ENCODE peak calls at places on chromosomes 16 and 17, in seven cellular contexts. One of them, this sample, is unnamed. For H3K4me1, the result is how much of the 10 kb centered on the place peaks cover.

GRCh38 chr16:89971495-89972243 is 23.1 kb downstream of the DEF8 start:
- DNase-seq in ovary: no peak
- DNase-seq in breast epithelium: no peak
- DNase-seq in cardiac muscle cell: no peak
- DNase-seq in endodermal cell: no peak
- DNase-seq in PC-3: no peak
- DNase-seq in spleen: peak
- DNase-seq in this sample: no peak

GRCh38 chr17:51734462-51734861 is 424.1 kb downstream of the CA10 start:
- DNase-seq in PC-3: peak
- DNase-seq in spleen: no peak
- DNase-seq in ovary: no peak
- DNase-seq in cardiac muscle cell: no peak
- DNase-seq in endodermal cell: peak
- DNase-seq in breast epithelium: no peak
- DNase-seq in this sample: no peak

GRCh38 chr17:72567774-72568173 is 447.0 kb downstream of the SOX9 start:
- DNase-seq in PC-3: no peak
- DNase-seq in breast epithelium: no peak
- DNase-seq in cardiac muscle cell: no peak
- DNase-seq in endodermal cell: no peak
- DNase-seq in ovary: no peak
- DNase-seq in spleen: peak
- DNase-seq in this sample: no peak

GRCh38 chr16:54633943-54634362 is 296.7 kb upstream of the IRX5 start:
- DNase-seq in cardiac muscle cell: peak
- DNase-seq in PC-3: no peak
- DNase-seq in ovary: no peak
- DNase-seq in breast epithelium: no peak
- DNase-seq in endodermal cell: peak
- DNase-seq in spleen: no peak
- DNase-seq in this sample: no peak

GRCh38 chr17:73820686-73821448 is 176.6 kb upstream of the SDK2 start:
- DNase-seq in endodermal cell: peak
- DNase-seq in cardiac muscle cell: peak
- DNase-seq in spleen: no peak
- DNase-seq in PC-3: no peak
- DNase-seq in ovary: no peak
- DNase-seq in breast epithelium: no peak
- DNase-seq in this sample: no peak

GRCh38 chr16:85234310-85235235 is 122.3 kb upstream of the CIBAR2 start:
- DNase-seq in ovary: peak
- DNase-seq in spleen: peak
- DNase-seq in endodermal cell: peak
- DNase-seq in cardiac muscle cell: peak
- DNase-seq in PC-3: no peak
- DNase-seq in breast epithelium: no peak
- DNase-seq in this sample: no peak

GRCh38 chr16:55552621-55553020 is 13.9 kb upstream of the CAPNS2 start:
- DNase-seq in PC-3: peak
- DNase-seq in endodermal cell: no peak
- DNase-seq in breast epithelium: no peak
- DNase-seq in spleen: no peak
- DNase-seq in cardiac muscle cell: peak
- DNase-seq in ovary: no peak
- DNase-seq in this sample: peak

GRCh38 chr16:31880322-31880979 is 6.8 kb downstream of the ZNF267 start:
- DNase-seq in cardiac muscle cell: peak
- DNase-seq in ovary: no peak
- DNase-seq in spleen: no peak
- DNase-seq in endodermal cell: no peak
- DNase-seq in breast epithelium: no peak
- DNase-seq in PC-3: peak
- DNase-seq in this sample: peak

GRCh38 chr17:67474081-67474661 is 97.1 kb downstream of the PITPNC1 start:
- DNase-seq in cardiac muscle cell: peak
- DNase-seq in endodermal cell: peak
- DNase-seq in spleen: no peak
- DNase-seq in PC-3: no peak
- DNase-seq in breast epithelium: no peak
- DNase-seq in ovary: peak
- DNase-seq in this sample: no peak

DNA sequence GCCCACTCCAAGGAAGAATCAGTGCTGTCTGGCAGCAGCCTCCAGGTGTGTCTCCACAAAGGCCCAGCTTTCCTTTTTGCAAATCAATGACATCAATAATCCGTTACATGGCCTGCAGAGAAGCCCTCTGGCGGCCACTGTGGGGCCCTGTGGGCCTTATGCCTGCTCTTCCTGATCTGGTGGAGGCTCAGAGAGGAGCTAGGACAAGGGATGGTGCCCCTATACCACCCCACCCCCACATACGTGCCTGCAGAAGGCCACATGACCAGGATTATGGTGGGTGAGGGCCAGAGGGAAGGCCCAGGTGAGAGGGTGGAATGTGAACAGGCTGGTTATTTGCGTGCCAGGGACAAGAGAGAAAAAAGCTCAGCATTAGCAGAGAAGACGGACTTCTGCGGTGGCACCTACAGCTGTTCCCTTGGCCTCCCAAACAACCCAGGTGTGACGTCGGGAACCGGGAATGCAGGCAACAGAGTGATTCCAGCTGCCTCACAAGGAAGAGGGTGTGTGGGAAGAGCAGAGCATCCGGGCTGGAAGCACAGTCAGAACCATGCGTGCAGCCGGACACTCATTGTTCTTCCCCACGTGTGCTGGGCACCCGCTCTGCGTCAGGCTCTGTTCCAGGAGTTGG is 22.5 kb downstream of the EIF4A3 start:
- DNase-seq in spleen: no peak
- DNase-seq in PC-3: peak
- DNase-seq in endodermal cell: peak
- DNase-seq in cardiac muscle cell: peak
- DNase-seq in ovary: no peak
- DNase-seq in breast epithelium: no peak
- DNase-seq in this sample: peak
- TF ChIP-seq CTCF in spleen: no peak
- TF ChIP-seq CTCF in PC-3: peak
- TF ChIP-seq CTCF in endodermal cell: peak
- TF ChIP-seq CTCF in cardiac muscle cell: peak
- TF ChIP-seq CTCF in ovary: no peak
- TF ChIP-seq CTCF in breast epithelium: peak
- TF ChIP-seq CTCF in this sample: peak

GRCh38 chr17:50127661-50128361 is 2.1 kb downstream of the SAMD14 start:
- DNase-seq in ovary: no peak
- DNase-seq in cardiac muscle cell: peak
- DNase-seq in PC-3: peak
- DNase-seq in breast epithelium: no peak
- DNase-seq in endodermal cell: peak
- DNase-seq in spleen: no peak
- DNase-seq in this sample: no peak

GRCh38 chr17:50129946-50130777 is at the start of gene SAMD14:
- DNase-seq in cardiac muscle cell: no peak
- DNase-seq in PC-3: no peak
- DNase-seq in ovary: no peak
- DNase-seq in endodermal cell: peak
- DNase-seq in spleen: no peak
- DNase-seq in breast epithelium: no peak
- DNase-seq in this sample: no peak

GRCh38 chr17:50129303-50129945 is 536 bp downstream of the SAMD14 start:
- DNase-seq in ovary: no peak
- DNase-seq in PC-3: no peak
- DNase-seq in spleen: no peak
- DNase-seq in endodermal cell: peak
- DNase-seq in cardiac muscle cell: peak
- DNase-seq in breast epithelium: no peak
- DNase-seq in this sample: no peak

GRCh38 chr17:50130778-50131317 is 888 bp upstream of the SAMD14 start:
- DNase-seq in cardiac muscle cell: no peak
- DNase-seq in spleen: no peak
- DNase-seq in ovary: no peak
- DNase-seq in endodermal cell: peak
- DNase-seq in breast epithelium: no peak
- DNase-seq in PC-3: no peak
- DNase-seq in this sample: no peak

DNA sequence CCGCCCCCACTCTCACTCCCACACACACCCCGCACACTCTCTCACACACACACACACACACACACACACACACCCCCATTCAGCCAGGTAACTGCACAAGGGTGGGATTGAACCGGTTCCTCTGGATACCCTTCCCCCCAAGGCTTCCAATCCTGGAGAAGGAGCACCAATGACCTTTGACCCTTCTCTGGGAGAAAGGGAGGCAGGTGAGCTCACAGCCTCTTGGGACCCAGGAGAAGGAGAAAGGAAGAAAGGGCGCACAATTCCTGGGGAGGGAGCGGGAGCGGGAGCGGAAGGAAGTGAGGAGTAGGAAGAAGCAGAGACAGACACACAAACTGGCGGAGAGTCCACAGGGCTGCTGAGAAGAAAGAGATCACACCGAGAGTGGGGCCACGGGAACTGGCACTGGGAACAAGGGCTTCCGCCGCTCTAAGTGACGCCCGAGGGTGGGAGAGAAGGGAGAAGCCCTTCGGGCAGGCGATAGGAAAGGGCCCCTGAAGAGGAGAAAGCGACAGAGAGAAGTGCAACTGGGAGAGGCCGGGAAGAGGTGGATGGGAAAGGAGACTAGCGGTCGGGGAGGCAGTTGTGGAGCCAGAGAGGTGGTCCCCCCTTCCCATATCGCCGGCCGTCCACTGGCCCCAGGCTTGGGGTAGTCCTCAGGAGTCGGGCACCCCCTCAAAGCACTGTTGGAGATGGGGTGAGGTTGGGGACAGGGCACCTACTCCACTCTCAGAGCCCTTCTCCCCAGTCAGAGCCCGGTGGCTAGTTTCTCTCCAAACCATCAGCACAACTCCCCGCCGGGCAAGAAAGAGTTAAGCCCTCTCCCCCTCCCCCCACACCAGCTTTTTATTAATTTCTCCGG is 1.3 kb downstream of the SAMD14 start:
- DNase-seq in endodermal cell: peak
- DNase-seq in spleen: no peak
- DNase-seq in cardiac muscle cell: peak
- DNase-seq in breast epithelium: no peak
- DNase-seq in PC-3: no peak
- DNase-seq in ovary: no peak
- DNase-seq in this sample: no peak
- H3K27ac ChIP-seq in endodermal cell: peak
- H3K27ac ChIP-seq in spleen: no peak
- H3K27ac ChIP-seq in cardiac muscle cell: no peak
- H3K27ac ChIP-seq in breast epithelium: no peak
- H3K27ac ChIP-seq in PC-3: no peak
- H3K27ac ChIP-seq in ovary: no peak
- H3K27ac ChIP-seq in this sample: no peak

GRCh38 chr17:7263801-7264078 is 1.5 kb upstream of the CLDN7 start:
- DNase-seq in breast epithelium: no peak
- DNase-seq in cardiac muscle cell: no peak
- DNase-seq in PC-3: no peak
- DNase-seq in ovary: no peak
- DNase-seq in spleen: no peak
- DNase-seq in endodermal cell: no peak
- DNase-seq in this sample: peak
- H3K4me1 ChIP-seq in breast epithelium: under half
- H3K4me1 ChIP-seq in cardiac muscle cell: under half
- H3K4me1 ChIP-seq in PC-3: under half
- H3K4me1 ChIP-seq in ovary: under half
- H3K4me1 ChIP-seq in spleen: under half
- H3K4me1 ChIP-seq in endodermal cell: under half
- H3K4me1 ChIP-seq in this sample: under half

DNA sequence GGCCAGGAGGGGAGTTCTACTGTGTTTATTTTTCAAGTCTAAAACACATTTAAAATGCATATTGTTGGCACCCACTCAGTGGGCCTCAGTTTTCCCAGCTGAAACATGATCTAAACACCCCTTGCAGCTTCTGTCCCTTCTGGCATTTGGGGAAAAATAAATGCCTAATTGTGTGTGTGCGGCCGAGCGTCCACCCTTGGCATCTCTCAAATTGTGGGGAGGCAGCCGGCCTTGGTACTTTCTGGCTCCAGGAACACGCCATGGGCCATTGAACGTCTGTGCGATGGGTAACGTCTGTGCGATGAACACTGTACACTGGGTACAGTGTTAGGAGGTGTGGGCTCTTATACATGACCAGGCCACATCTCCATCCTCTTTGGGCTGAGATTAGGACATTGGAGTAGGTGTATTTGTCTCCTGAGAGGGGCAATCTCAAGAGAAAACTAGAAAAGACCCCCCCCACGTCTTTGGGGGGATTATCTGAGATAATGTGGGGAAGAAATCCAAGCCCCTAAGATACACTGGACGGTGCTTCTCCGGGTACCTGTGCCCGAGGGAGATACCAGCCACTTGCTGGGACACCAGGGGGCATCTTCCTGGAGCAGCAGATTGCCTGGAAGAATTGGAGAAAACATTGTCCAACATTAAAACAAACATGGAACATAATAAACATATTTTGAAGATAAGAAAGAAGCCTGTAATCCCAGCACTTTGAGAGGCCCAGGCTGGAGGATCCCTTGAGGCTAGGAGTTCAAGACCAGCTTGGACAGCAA is 54.9 kb downstream of the RAB11FIP4 start:
- DNase-seq in breast epithelium: no peak
- DNase-seq in spleen: no peak
- DNase-seq in PC-3: peak
- DNase-seq in ovary: no peak
- DNase-seq in endodermal cell: no peak
- DNase-seq in cardiac muscle cell: no peak
- DNase-seq in this sample: no peak
- TF ChIP-seq CTCF in breast epithelium: no peak
- TF ChIP-seq CTCF in spleen: no peak
- TF ChIP-seq CTCF in PC-3: peak
- TF ChIP-seq CTCF in ovary: no peak
- TF ChIP-seq CTCF in endodermal cell: peak
- TF ChIP-seq CTCF in cardiac muscle cell: no peak
- TF ChIP-seq CTCF in this sample: peak